ENCODE peak calls at places on chromosomes 6 and 20, in six cellular contexts. Z is HepG2, M is K562, K is GM12878, N is SK-N-SH, P is H1. S is an unnamed sample.

GRCh38 chr6:28910901-28911680 is 12.7 kb downstream of the TRIM27 start:
- DNase-seq in M (no peak), Z (no peak), N (no peak), P (no peak), K (no peak), S (no peak)

GRCh38 chr6:109204511-109204910 is 109.2 kb downstream of the CEP57L1 start:
- DNase-seq in Z (no peak), N (no peak), M (no peak), P (no peak), K (no peak), S (no peak)

GRCh38 chr6:154370545-154370944 is 13.9 kb upstream of the IPCEF1 start:
- DNase-seq in P (no peak), Z (peak), K (no peak), M (no peak), N (peak), S (peak)

GRCh38 chr20:58192567-58192966 is 35.9 kb downstream of the ANKRD60 start:
- DNase-seq in M (peak), N (peak), Z (no peak), K (no peak), P (no peak), S (no peak)

GRCh38 chr20:32476684-32477593 is 108.2 kb downstream of the NOL4L start:
- DNase-seq in M (no peak), N (peak), P (no peak), Z (no peak), K (no peak), S (no peak)

GRCh38 chr20:25297141-25297905 is 49.4 kb downstream of the PYGB start:
- DNase-seq in Z (no peak), N (no peak), P (no peak), K (peak), M (no peak), S (no peak)

GRCh38 chr6:148972481-148972880 is 225.7 kb downstream of the UST start:
- DNase-seq in K (no peak), M (peak), Z (peak), P (peak), N (no peak), S (peak)

GRCh38 chr6:30837870-30838269 is 46.4 kb upstream of the DDR1 start:
- DNase-seq in P (no peak), Z (no peak), K (no peak), N (no peak), M (no peak), S (no peak)

GRCh38 chr20:2162125-2162822 is 60.6 kb downstream of the STK35 start:
- DNase-seq in N (no peak), M (no peak), K (no peak), Z (no peak), P (no peak), S (no peak)

GRCh38 chr20:13029687-13030510 is 21.1 kb downstream of the SPTLC3 start:
- DNase-seq in M (no peak), P (peak), N (no peak), Z (peak), K (no peak), S (no peak)

GRCh38 chr6:2848851-2849250 is 7.2 kb upstream of the SERPINB1 start:
- DNase-seq in Z (no peak), P (no peak), M (peak), N (no peak), K (no peak), S (no peak)

GRCh38 chr6:148837941-148838340 is 91.1 kb downstream of the UST start:
- DNase-seq in P (no peak), K (no peak), M (no peak), Z (no peak), N (no peak), S (no peak)

GRCh38 chr20:44074252-44075151 is 112.5 kb downstream of the JPH2 start:
- DNase-seq in P (no peak), K (no peak), N (peak), M (no peak), Z (no peak), S (peak)

GRCh38 chr20:38109025-38109541 is 56.0 kb downstream of the TGM2 start:
- DNase-seq in P (no peak), K (no peak), M (no peak), N (peak), Z (no peak), S (no peak)

GRCh38 chr6:85323435-85324040 is 126.3 kb upstream of the NT5E start:
- DNase-seq in K (peak), Z (peak), P (peak), M (peak), N (peak), S (peak)

GRCh38 chr6:89581669-89582068 is 56.9 kb downstream of the LYRM2 start:
- DNase-seq in M (no peak), K (no peak), Z (no peak), P (no peak), N (no peak), S (no peak)

GRCh38 chr20:38023181-38024085 is 9.8 kb downstream of the TTI1 start:
- DNase-seq in P (no peak), N (no peak), K (no peak), Z (peak), M (no peak), S (peak)

GRCh38 chr6:3159805-3160781 is 2.7 kb upstream of the TUBB2A start:
- DNase-seq in N (no peak), P (no peak), K (no peak), Z (peak), M (peak), S (no peak)

GRCh38 chr6:30690403-30691207 is at the start of gene NRM:
- DNase-seq in N (peak), K (no peak), M (peak), Z (peak), P (no peak), S (peak)

GRCh38 chr20:41131594-41132387 is 5.6 kb upstream of the PLCG1 start:
- DNase-seq in P (no peak), N (no peak), M (no peak), Z (no peak), K (peak), S (no peak)

GRCh38 chr6:15522427-15522826 is 140.4 kb downstream of the DTNBP1 start:
- DNase-seq in Z (no peak), N (no peak), P (no peak), K (no peak), M (no peak), S (peak)

GRCh38 chr6:52403627-52404026 is 16.5 kb upstream of the EFHC1 start:
- DNase-seq in K (no peak), P (no peak), Z (no peak), N (peak), M (no peak), S (no peak)

GRCh38 chr6:79946242-79946641 is 1.1 kb downstream of the ELOVL4 start:
- DNase-seq in Z (peak), M (no peak), N (peak), P (no peak), K (no peak), S (no peak)

DNA sequence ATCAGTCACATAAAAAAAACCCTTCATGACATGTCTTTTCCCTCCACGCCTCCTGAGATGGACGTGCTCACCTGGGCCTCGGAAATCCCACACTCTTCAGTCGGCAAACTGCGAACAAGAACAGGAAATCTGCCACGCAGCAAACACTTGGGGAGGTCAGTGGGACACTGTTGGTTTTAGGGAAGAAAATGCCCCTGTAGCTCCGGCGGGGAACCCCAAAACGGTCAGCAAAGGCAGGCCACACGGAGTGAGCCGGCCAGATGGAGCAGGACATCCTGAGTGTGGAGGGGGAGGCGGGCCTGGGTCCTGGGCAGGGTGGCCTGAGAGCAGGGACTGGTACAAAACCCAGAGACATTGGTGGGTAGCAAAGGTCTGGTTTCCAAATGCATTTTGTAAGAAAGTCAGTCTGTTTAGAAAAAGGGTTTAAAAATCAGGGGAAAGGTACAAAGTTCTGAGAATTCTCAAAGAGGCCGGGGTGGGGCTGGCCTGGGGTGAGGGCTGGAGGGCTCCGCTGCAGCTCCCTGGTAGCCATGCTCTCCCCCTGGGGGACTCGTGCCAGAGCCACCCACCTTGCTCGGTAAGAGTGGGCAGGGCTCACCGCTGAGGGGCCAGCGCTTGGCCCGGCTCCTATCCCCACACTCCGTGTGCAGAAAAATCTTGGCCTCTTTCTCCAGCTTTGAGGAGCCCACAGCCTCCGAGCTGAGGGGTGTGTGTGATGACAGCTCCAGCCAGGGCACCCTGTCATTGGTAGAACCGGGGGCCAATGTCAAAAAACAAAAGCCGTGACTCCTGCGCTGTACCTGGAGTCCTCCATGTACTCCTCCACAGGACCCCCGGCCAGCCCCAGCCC is 5.2 kb downstream of the SLC2A4RG start:
- DNase-seq in N (peak), P (no peak), Z (peak), M (no peak), K (no peak), S (no peak)
- TF ChIP-seq POLR2AphosphoS5 in N (no peak), P (no peak), Z (peak), M (no peak), K (no peak), S (no peak)

DNA sequence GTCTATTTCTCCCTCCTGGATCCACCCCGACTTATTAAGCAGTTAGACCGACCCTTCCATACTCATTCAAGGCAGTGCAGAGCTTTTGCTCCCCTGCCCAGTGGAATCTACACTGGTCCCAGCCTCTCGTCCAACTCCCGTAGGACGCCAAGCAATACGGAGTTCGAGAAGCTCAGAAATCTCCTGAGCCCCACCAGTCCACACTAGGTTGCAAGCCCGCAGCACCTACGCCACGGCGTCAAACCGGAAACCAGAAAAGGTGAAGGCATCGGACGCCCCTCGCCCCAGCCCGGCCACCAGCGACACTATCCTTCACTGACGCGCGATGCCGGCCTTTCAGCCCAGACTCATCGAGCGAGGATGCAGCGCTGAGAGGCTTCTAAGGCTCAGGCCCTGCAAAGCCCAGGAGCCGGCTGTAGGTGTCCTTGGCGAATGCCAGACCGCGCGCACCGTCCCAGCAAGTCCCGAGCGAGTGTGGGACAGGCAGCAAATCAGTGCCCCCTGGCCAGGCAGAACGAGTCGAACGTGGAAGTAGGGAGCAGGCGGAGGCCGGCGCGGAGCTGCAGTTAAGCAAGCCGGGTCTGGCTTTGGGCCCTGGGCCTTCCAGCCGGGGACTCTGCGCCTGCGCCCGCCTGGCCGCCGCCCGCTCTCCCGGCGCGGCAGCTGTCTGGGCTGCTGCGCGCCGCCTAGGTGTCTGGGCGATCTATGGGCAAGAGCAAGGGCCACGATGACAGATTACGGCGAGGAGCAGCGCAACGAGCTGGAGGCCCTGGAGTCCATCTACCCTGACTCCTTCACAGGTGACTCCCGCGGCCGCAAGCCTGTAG is at the start of gene RWDD1:
- DNase-seq in M (peak), Z (peak), K (peak), P (peak), N (peak), S (peak)
- TF ChIP-seq CTCF in M (peak), Z (no peak), K (no peak), P (no peak), N (no peak), S (no peak)

DNA sequence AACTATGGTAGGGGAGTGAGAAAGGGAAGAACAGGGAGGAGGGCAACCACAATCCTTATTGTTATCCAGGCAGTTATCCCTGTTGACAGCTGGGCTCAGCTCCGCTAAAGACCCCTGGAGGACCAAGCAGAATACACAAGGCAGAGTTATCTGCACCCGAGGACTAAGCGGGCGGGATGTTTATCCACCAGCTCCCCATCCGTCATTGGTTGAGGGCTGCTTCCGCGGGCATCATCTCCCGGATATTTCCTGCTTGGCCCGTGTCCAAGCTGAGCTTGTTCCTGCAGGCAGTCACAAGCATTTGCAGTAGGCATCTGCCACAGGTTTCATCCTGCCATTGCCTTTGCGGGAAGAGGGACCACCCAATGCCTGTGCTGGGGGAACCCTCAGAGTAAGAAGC is 102.1 kb downstream of the DLGAP4 start:
- DNase-seq in M (no peak), N (peak), K (no peak), P (no peak), Z (peak), S (no peak)
- TF ChIP-seq GABPA in M (no peak), N (no peak), K (no peak), P (no peak), Z (no peak), S (no peak)

DNA sequence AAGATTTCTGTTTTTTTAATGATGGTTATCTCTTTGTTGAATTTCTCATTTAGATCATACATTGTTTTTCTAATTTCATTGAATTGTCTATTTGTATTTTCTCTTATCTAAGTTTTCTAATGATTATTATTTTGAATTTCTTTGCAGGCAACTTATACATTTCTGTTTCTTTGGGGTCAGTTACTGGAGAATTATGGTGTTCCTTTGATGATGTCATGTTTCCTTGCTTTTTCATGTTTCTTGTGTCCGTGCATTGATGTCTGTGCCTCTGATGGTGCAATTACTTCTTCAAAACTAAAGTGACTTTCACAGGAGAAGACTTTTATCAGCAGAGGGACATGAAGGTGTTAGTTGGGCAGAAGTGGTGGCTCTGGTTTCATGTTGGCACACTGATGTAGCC is 270.7 kb upstream of the MOCS1 start:
- DNase-seq in P (no peak), Z (no peak), M (no peak), N (no peak), K (no peak), S (no peak)
- TF ChIP-seq POLR2AphosphoS5 in P (no peak), Z (no peak), M (no peak), N (no peak), K (no peak), S (no peak)

GRCh38 chr6:42984001-42984923 is at the start of gene PPP2R5D:
- DNase-seq in K (peak), N (peak), M (peak), P (peak), Z (peak), S (peak)
- TF ChIP-seq CTCF in K (no peak), N (no peak), M (no peak), P (no peak), Z (no peak), S (no peak)

GRCh38 chr6:111809264-111809663 is 64.0 kb downstream of the FYN start:
- DNase-seq in M (no peak), Z (no peak), N (no peak), P (no peak), K (no peak), S (no peak)

GRCh38 chr6:111817451-111818146 is 55.7 kb downstream of the FYN start:
- DNase-seq in Z (no peak), P (no peak), M (no peak), N (no peak), K (no peak), S (no peak)

GRCh38 chr6:111812080-111813038 is 60.9 kb downstream of the FYN start:
- DNase-seq in N (no peak), M (no peak), Z (no peak), K (no peak), P (no peak), S (no peak)

GRCh38 chr6:111810321-111811235 is 62.7 kb downstream of the FYN start:
- DNase-seq in N (no peak), Z (no peak), P (no peak), K (no peak), M (no peak), S (no peak)

GRCh38 chr6:111813247-111814162 is 59.7 kb downstream of the FYN start:
- DNase-seq in K (no peak), N (no peak), M (no peak), P (no peak), Z (no peak), S (no peak)
- TF ChIP-seq GABPA in K (no peak), N (no peak), M (no peak), P (no peak), Z (no peak), S (no peak)

GRCh38 chr6:56505861-56506260 is 136.8 kb downstream of the DST start:
- DNase-seq in N (no peak), Z (no peak), M (no peak), P (no peak), K (no peak), S (no peak)
- TF ChIP-seq POLR2AphosphoS5 in N (no peak), Z (no peak), M (no peak), P (no peak), K (no peak), S (no peak)